ENCODE peak calls at places on chromosome 17, in six cellular contexts. O, B, W, C, Y and M are unnamed samples.
A peak's percentile ranks its signal among the peaks of the same experiment; 100 is the strongest.

GRCh38 chr17:36506831-36507230 is 20.4 kb downstream of the ZNHIT3 start:
- DNase-seq in O (no peak), B (no peak), W (no peak), C (no peak), Y (no peak), M (no peak)

GRCh38 chr17:77681820-77682219 is 276.7 kb upstream of the TNRC6C start:
- DNase-seq in O (no peak), B (no peak), W (no peak), C (no peak), Y (no peak), M (no peak)

GRCh38 chr17:47277921-47278320 is 24.3 kb downstream of the ITGB3 start:
- DNase-seq in O (no peak), B (no peak), W (no peak), C (no peak), Y (no peak), M (no peak)

GRCh38 chr17:67452681-67453554 is 75.8 kb downstream of the PITPNC1 start:
- DNase-seq in O (no peak), B (no peak), W (peak; percentile 24), C (no peak), Y (no peak), M (no peak)

GRCh38 chr17:74736423-74737298 is at the start of gene RAB37:
- DNase-seq in O (no peak), B (peak; percentile 67), W (peak; percentile 88), C (no peak), Y (no peak), M (no peak)

GRCh38 chr17:19386276-19386863 is 620 bp downstream of the MFAP4 start:
- DNase-seq in O (no peak), B (no peak), W (no peak), C (peak; percentile 79), Y (no peak), M (no peak)

GRCh38 chr17:977163-977562 is 2.4 kb downstream of the NXN start:
- DNase-seq in O (no peak), B (no peak), W (no peak), C (no peak), Y (no peak), M (no peak)

GRCh38 chr17:39769974-39770587 is 32.3 kb downstream of the GRB7 start:
- DNase-seq in O (no peak), B (no peak), W (peak; percentile 32), C (no peak), Y (no peak), M (no peak)

GRCh38 chr17:57955183-57955952 is at the start of gene CUEDC1:
- DNase-seq in O (peak; percentile 80), B (peak; percentile 81), W (peak; percentile 49), C (peak; percentile 79), Y (peak; percentile 68), M (peak; percentile 72)

GRCh38 chr17:74177018-74177450 is 26.4 kb upstream of the RPL38 start:
- DNase-seq in O (no peak), B (no peak), W (no peak), C (no peak), Y (no peak), M (no peak)

GRCh38 chr17:4999429-5000093 is 1.8 kb downstream of the KIF1C start:
- DNase-seq in O (no peak), B (no peak), W (no peak), C (no peak), Y (no peak), M (no peak)

GRCh38 chr17:46822388-46822921 is 4.0 kb upstream of the WNT3 start:
- DNase-seq in O (no peak), B (peak; percentile 72), W (no peak), C (no peak), Y (no peak), M (peak; percentile 65)

GRCh38 chr17:64240741-64241347 is 22.2 kb downstream of the TEX2 start:
- DNase-seq in O (no peak), B (no peak), W (no peak), C (peak; percentile 71), Y (no peak), M (no peak)

GRCh38 chr17:39706921-39707337 is 7.1 kb downstream of the ERBB2 start:
- DNase-seq in O (no peak), B (no peak), W (no peak), C (no peak), Y (no peak), M (no peak)

GRCh38 chr17:50118076-50118827 is 11.7 kb downstream of the SAMD14 start:
- DNase-seq in O (peak; percentile 85), B (no peak), W (no peak), C (no peak), Y (no peak), M (no peak)

GRCh38 chr17:55845385-55845784 is 94.5 kb downstream of the PCTP start:
- DNase-seq in O (no peak), B (no peak), W (no peak), C (peak; percentile 22), Y (peak; percentile 15), M (peak; percentile 18)

GRCh38 chr17:21289902-21290571 is 5.5 kb downstream of the MAP2K3 start:
- DNase-seq in O (no peak), B (no peak), W (no peak), C (peak; percentile 24), Y (no peak), M (no peak)

GRCh38 chr17:64572682-64573154 is 65.9 kb downstream of the CEP95 start:
- DNase-seq in O (no peak), B (no peak), W (no peak), C (no peak), Y (no peak), M (peak; percentile 78)

GRCh38 chr17:44518032-44518431 is 14.8 kb upstream of the GPATCH8 start:
- DNase-seq in O (no peak), B (no peak), W (no peak), C (no peak), Y (no peak), M (no peak)

GRCh38 chr17:81365148-81365600 is 30.1 kb upstream of the BAHCC1 start:
- DNase-seq in O (peak; percentile 72), B (peak; percentile 70), W (no peak), C (peak; percentile 75), Y (no peak), M (no peak)

GRCh38 chr17:78258323-78259229 is 27.1 kb downstream of the TMEM235 start:
- DNase-seq in O (no peak), B (peak; percentile 85), W (peak; percentile 76), C (no peak), Y (no peak), M (peak; percentile 82)

GRCh38 chr17:48074322-48075054 is 26.3 kb downstream of the NFE2L1 start:
- DNase-seq in O (peak; percentile 63), B (peak; percentile 59), W (peak; percentile 79), C (peak; percentile 88), Y (no peak), M (peak; percentile 88)

GRCh38 chr17:27497696-27498095 is 41.4 kb downstream of the KSR1 start:
- DNase-seq in O (no peak), B (no peak), W (no peak), C (no peak), Y (no peak), M (no peak)

GRCh38 chr17:30519707-30520106 is 42.5 kb downstream of the GOSR1 start:
- DNase-seq in O (no peak), B (no peak), W (no peak), C (no peak), Y (no peak), M (no peak)

GRCh38 chr17:20207295-20207985 is 198.3 kb downstream of the SPECC1 start:
- DNase-seq in O (no peak), B (no peak), W (no peak), C (no peak), Y (no peak), M (peak; percentile 90)

GRCh38 chr17:15038656-15039055 is 226.5 kb downstream of the PMP22 start:
- DNase-seq in O (no peak), B (no peak), W (no peak), C (no peak), Y (no peak), M (no peak)

GRCh38 chr17:60079401-60079861 is 710 bp upstream of the HEATR6 start:
- DNase-seq in O (no peak), B (no peak), W (no peak), C (no peak), Y (no peak), M (no peak)

GRCh38 chr17:79760197-79760906 is 17.6 kb upstream of the CBX2 start:
- DNase-seq in O (no peak), B (no peak), W (no peak), C (no peak), Y (no peak), M (no peak)

GRCh38 chr17:79761894-79762570 is 15.9 kb upstream of the CBX2 start:
- DNase-seq in O (no peak), B (no peak), W (no peak), C (no peak), Y (no peak), M (no peak)

GRCh38 chr17:79755591-79755990 is 22.4 kb upstream of the CBX2 start:
- DNase-seq in O (no peak), B (no peak), W (no peak), C (no peak), Y (no peak), M (no peak)

GRCh38 chr17:79757140-79757745 is 20.7 kb upstream of the CBX2 start:
- DNase-seq in O (no peak), B (no peak), W (no peak), C (no peak), Y (no peak), M (no peak)

GRCh38 chr17:79758260-79758659 is 19.7 kb upstream of the CBX2 start:
- DNase-seq in O (no peak), B (no peak), W (no peak), C (no peak), Y (no peak), M (no peak)
- TF ChIP-seq POLR2A in O (no peak), B (no peak), W (no peak), C (no peak), Y (no peak), M (no peak)

GRCh38 chr17:7843536-7844291 is 9.7 kb downstream of the KDM6B start:
- DNase-seq in O (peak; percentile 82), B (peak; percentile 68), W (peak; percentile 94), C (peak; percentile 79), Y (peak; percentile 82), M (peak; percentile 87)
- TF ChIP-seq POLR2A in O (no peak), B (peak; percentile 42), W (peak; percentile 90), C (peak; percentile 2), Y (no peak), M (peak; percentile 40)

GRCh38 chr17:83109793-83110645 is 30.6 kb downstream of the METRNL start:
- DNase-seq in O (peak; percentile 94), B (no peak), W (peak; percentile 44), C (peak; percentile 77), Y (no peak), M (no peak)
- TF ChIP-seq POLR2A in O (no peak), B (no peak), W (no peak), C (no peak), Y (no peak), M (no peak)

GRCh38 chr17:12599185-12599920 is 66.3 kb upstream of the MYOCD start:
- DNase-seq in O (no peak), B (no peak), W (no peak), C (no peak), Y (no peak), M (no peak)

GRCh38 chr17:12605222-12605621 is 60.5 kb upstream of the MYOCD start:
- DNase-seq in O (no peak), B (no peak), W (no peak), C (no peak), Y (no peak), M (no peak)

GRCh38 chr17:12597895-12598294 is 67.8 kb upstream of the MYOCD start:
- DNase-seq in O (no peak), B (no peak), W (no peak), C (no peak), Y (no peak), M (no peak)

GRCh38 chr17:12600349-12600748 is 65.3 kb upstream of the MYOCD start:
- DNase-seq in O (no peak), B (no peak), W (no peak), C (no peak), Y (no peak), M (no peak)

GRCh38 chr17:12603566-12603965 is 62.1 kb upstream of the MYOCD start:
- DNase-seq in O (no peak), B (no peak), W (no peak), C (no peak), Y (no peak), M (no peak)
- TF ChIP-seq POLR2A in O (no peak), B (no peak), W (no peak), C (no peak), Y (no peak), M (no peak)